ENCODE peak calls at places on chromosomes 2 and 18, in four cellular contexts. C is cardiac fibroblast, R is adrenal gland, X is testis. W is an unnamed sample.

GRCh38 chr2:21369787-21370186 is 246.0 kb downstream of the TDRD15 start:
- DNase-seq in C (no peak), R (no peak), X (no peak), W (no peak)

GRCh38 chr2:113973856-113974255 is 84.0 kb downstream of the ACTR3 start:
- DNase-seq in C (no peak), R (no peak), X (no peak), W (peak)

GRCh38 chr18:46399276-46399675 is 257.7 kb downstream of the LOXHD1 start:
- DNase-seq in C (no peak), R (no peak), X (no peak), W (no peak)

GRCh38 chr2:20771296-20771695 is 51.6 kb downstream of the LDAH start:
- DNase-seq in C (no peak), R (no peak), X (no peak), W (no peak)

GRCh38 chr2:112189001-112189556 is 50.9 kb downstream of the FBLN7 start:
- DNase-seq in C (no peak), R (no peak), X (no peak), W (no peak)

GRCh38 chr18:2400701-2401191 is 170.6 kb downstream of the METTL4 start:
- DNase-seq in C (no peak), R (no peak), X (no peak), W (no peak)

GRCh38 chr2:47562548-47562947 is 159.6 kb downstream of the MSH2 start:
- DNase-seq in C (no peak), R (no peak), X (no peak), W (no peak)

GRCh38 chr2:44532031-44532430 is 170.3 kb downstream of the CAMKMT start:
- DNase-seq in C (no peak), R (no peak), X (no peak), W (no peak)

GRCh38 chr18:63177822-63178525 is 141.6 kb downstream of the BCL2 start:
- DNase-seq in C (no peak), R (no peak), X (no peak), W (no peak)

GRCh38 chr2:88188741-88189140 is 18.6 kb downstream of the THNSL2 start:
- DNase-seq in C (peak), R (no peak), X (no peak), W (no peak)

GRCh38 chr2:223082701-223083100 is 30.7 kb downstream of the KCNE4 start:
- DNase-seq in C (no peak), R (no peak), X (no peak), W (no peak)

GRCh38 chr2:12059616-12060441 is 313.4 kb downstream of the LPIN1 start:
- DNase-seq in C (peak), R (no peak), X (no peak), W (no peak)

GRCh38 chr2:241576293-241576654 is 17.7 kb downstream of the BOK start:
- DNase-seq in C (no peak), R (no peak), X (no peak), W (no peak)

GRCh38 chr2:121387591-121388325 is 102.8 kb upstream of the TFCP2L1 start:
- DNase-seq in C (no peak), R (no peak), X (no peak), W (no peak)

GRCh38 chr2:188984680-188985079 is 10.5 kb downstream of the COL3A1 start:
- DNase-seq in C (peak), R (no peak), X (no peak), W (no peak)

GRCh38 chr18:69845588-69846506 is 101.8 kb downstream of the CD226 start:
- DNase-seq in C (peak), R (no peak), X (no peak), W (peak)

GRCh38 chr2:173109253-173110188 is 33.9 kb downstream of the MAP3K20 start:
- DNase-seq in C (peak), R (no peak), X (no peak), W (no peak)

GRCh38 chr2:222468338-222468737 is 44.0 kb downstream of the SGPP2 start:
- DNase-seq in C (peak), R (peak), X (peak), W (peak)

GRCh38 chr2:31401580-31401979 is 13.0 kb downstream of the XDH start:
- DNase-seq in C (peak), R (no peak), X (no peak), W (no peak)

GRCh38 chr2:160920791-160921303 is 239.4 kb upstream of the TANK start:
- DNase-seq in C (peak), R (no peak), X (peak), W (no peak)

GRCh38 chr18:58996131-58996632 is 131.5 kb downstream of the ZNF532 start:
- DNase-seq in C (peak), R (no peak), X (no peak), W (no peak)

GRCh38 chr2:48865704-48866103 is 110.2 kb upstream of the LHCGR start:
- DNase-seq in C (no peak), R (no peak), X (no peak), W (no peak)

GRCh38 chr2:64640153-64641044 is 13.3 kb downstream of the SERTAD2 start:
- DNase-seq in C (no peak), R (no peak), X (peak), W (peak)
- H3K4me3 ChIP-seq in C (no peak), R (no peak), X (no peak), W (no peak)

GRCh38 chr2:80706951-80707350 is 402.4 kb upstream of the LRRTM1 start:
- DNase-seq in C (no peak), R (no peak), X (no peak), W (no peak)
- H3K4me3 ChIP-seq in C (no peak), R (no peak), X (no peak), W (no peak)

GRCh38 chr18:47911877-47912276 is 18.6 kb downstream of the SMAD2 start:
- DNase-seq in C (no peak), R (no peak), X (no peak), W (no peak)
- H3K4me3 ChIP-seq in C (no peak), R (no peak), X (no peak), W (no peak)

GRCh38 chr2:232503792-232504323 is 16.2 kb upstream of the ECEL1 start:
- DNase-seq in C (no peak), R (no peak), X (no peak), W (no peak)
- H3K4me3 ChIP-seq in C (no peak), R (no peak), X (peak), W (no peak)

GRCh38 chr2:25297738-25298137 is 44.0 kb downstream of the DNMT3A start:
- DNase-seq in C (no peak), R (peak), X (no peak), W (no peak)

GRCh38 chr2:25293145-25293544 is 48.6 kb downstream of the DNMT3A start:
- DNase-seq in C (peak), R (no peak), X (no peak), W (no peak)

GRCh38 chr2:25294573-25295462 is 46.9 kb downstream of the DNMT3A start:
- DNase-seq in C (peak), R (peak), X (peak), W (peak)

GRCh38 chr2:25293958-25294513 is 47.7 kb downstream of the DNMT3A start:
- DNase-seq in C (no peak), R (no peak), X (no peak), W (no peak)

DNA sequence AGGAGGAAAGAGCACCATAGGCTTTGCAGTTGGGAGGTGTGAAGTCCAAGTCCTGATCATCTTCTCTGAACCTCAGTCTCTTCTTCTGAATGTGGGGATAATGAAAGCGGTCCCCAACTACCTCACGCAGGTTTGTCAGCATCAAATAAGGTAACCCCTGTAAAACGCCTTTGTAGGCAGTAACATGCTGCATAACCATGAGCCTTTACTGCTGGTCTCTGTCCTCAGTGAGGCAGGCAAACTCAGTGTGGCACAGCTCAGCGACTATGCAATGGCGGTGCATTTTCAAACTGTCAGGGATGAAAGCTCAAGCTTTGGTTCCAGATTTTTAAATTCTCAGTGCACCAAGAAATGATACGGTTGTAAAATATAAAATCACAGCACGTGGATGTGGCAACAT is 46.1 kb downstream of the DNMT3A start:
- DNase-seq in C (no peak), R (no peak), X (no peak), W (no peak)
- H3K4me3 ChIP-seq in C (no peak), R (no peak), X (no peak), W (no peak)

W was measured in thyroid gland.